ENCODE peak calls at places on chromosomes 4 and X, in six cellular contexts. N is hippocampal formation, W is T-helper 2 cell, Z is tibial artery, V is H4, C is fibroblast of gingiva. T is an unnamed sample.

GRCh38 chr4:32631824-32632223 is 1911.7 kb downstream of the PCDH7 start:
- DNase-seq in V (no peak), Z (no peak), C (no peak), N (no peak), W (no peak), T (no peak)

GRCh38 chr4:155703486-155704227 is 37.0 kb downstream of the GUCY1A1 start:
- DNase-seq in C (no peak), V (no peak), Z (no peak), W (no peak), N (no peak), T (no peak)

GRCh38 chrX:15882704-15883539 is 28.3 kb upstream of the AP1S2 start:
- DNase-seq in V (peak), W (no peak), N (no peak), Z (no peak), C (peak), T (no peak)

GRCh38 chr4:48194986-48195773 is 61.1 kb upstream of the TXK start:
- DNase-seq in V (peak), N (no peak), C (peak), W (peak), Z (no peak), T (no peak)

GRCh38 chr4:26985836-26986235 is 125.2 kb downstream of the STIM2 start:
- DNase-seq in Z (no peak), C (no peak), V (peak), N (no peak), W (peak), T (no peak)

GRCh38 chr4:168028970-168029610 is 63.2 kb upstream of the ANXA10 start:
- DNase-seq in C (no peak), V (no peak), N (no peak), Z (no peak), W (no peak), T (no peak)

GRCh38 chr4:26285272-26285671 is 35.5 kb upstream of the RBPJ start:
- DNase-seq in W (peak), V (no peak), Z (no peak), C (no peak), N (no peak), T (no peak)

GRCh38 chr4:35970366-35970960 is 273.9 kb downstream of the ARAP2 start:
- DNase-seq in N (no peak), V (no peak), C (no peak), Z (no peak), W (no peak), T (no peak)

GRCh38 chr4:7073526-7074390 is 5.9 kb upstream of the GRPEL1 start:
- DNase-seq in C (peak), Z (no peak), V (peak), W (peak), N (no peak), T (no peak)

GRCh38 chr4:15035152-15035551 is 32.9 kb downstream of the CPEB2 start:
- DNase-seq in N (no peak), V (peak), W (peak), C (no peak), Z (no peak), T (no peak)

GRCh38 chrX:15512401-15512965 is 11.9 kb downstream of the BMX start:
- DNase-seq in Z (no peak), W (no peak), N (no peak), C (no peak), V (no peak), T (no peak)

GRCh38 chr4:91028223-91028622 is 901.0 kb downstream of the CCSER1 start:
- DNase-seq in V (no peak), C (no peak), Z (no peak), N (no peak), W (no peak), T (no peak)

GRCh38 chrX:68650491-68650890 is 3.0 kb downstream of the STARD8 start:
- DNase-seq in C (no peak), W (no peak), N (no peak), Z (no peak), V (no peak), T (no peak)

GRCh38 chr4:139900964-139901376 is 235.4 kb downstream of the MGST2 start:
- DNase-seq in V (no peak), Z (no peak), C (no peak), N (no peak), W (no peak), T (no peak)

GRCh38 chrX:39813631-39814246 is 284.0 kb downstream of the BCOR start:
- DNase-seq in V (no peak), C (peak), W (no peak), Z (peak), N (peak), T (peak)

GRCh38 chr4:120007171-120007894 is 59.3 kb downstream of the MAD2L1 start:
- DNase-seq in C (peak), Z (no peak), V (peak), N (no peak), W (peak), T (no peak)

GRCh38 chr4:113844369-113844768 is 82.8 kb upstream of the CAMK2D start:
- DNase-seq in W (no peak), V (no peak), Z (no peak), C (no peak), N (no peak), T (no peak)

GRCh38 chrX:136318895-136319597 is 18.3 kb downstream of the ADGRG4 start:
- DNase-seq in C (no peak), N (no peak), W (no peak), Z (no peak), V (no peak), T (no peak)

GRCh38 chr4:109383823-109384222 is 49.8 kb upstream of the SEC24B start:
- DNase-seq in V (no peak), Z (no peak), N (no peak), C (no peak), W (no peak), T (no peak)

GRCh38 chr4:189613202-189613601 is 327.5 kb upstream of the FRG1 start:
- DNase-seq in C (no peak), Z (no peak), W (no peak), N (no peak), V (no peak), T (no peak)

GRCh38 chrX:143623657-143624056 is 12.2 kb downstream of the SLITRK4 start:
- DNase-seq in W (no peak), C (no peak), Z (no peak), V (no peak), N (no peak), T (no peak)

GRCh38 chrX:41718481-41719245 is 5.3 kb upstream of the GPR82 start:
- DNase-seq in C (no peak), W (no peak), N (peak), Z (no peak), V (no peak), T (no peak)

GRCh38 chrX:135985974-135986312 is 708 bp downstream of the SLC9A6 start:
- DNase-seq in C (no peak), V (no peak), Z (no peak), W (no peak), N (no peak), T (no peak)

GRCh38 chr4:55503164-55503563 is 43.5 kb downstream of the CLOCK start:
- DNase-seq in W (no peak), C (peak), Z (no peak), N (no peak), V (no peak), T (no peak)

GRCh38 chr4:143140696-143141095 is 44.0 kb upstream of the USP38 start:
- DNase-seq in Z (no peak), W (no peak), N (no peak), V (no peak), C (no peak), T (no peak)

GRCh38 chrX:37077646-37078433 is 69.7 kb downstream of the FAM47C start:
- DNase-seq in W (no peak), C (no peak), N (no peak), Z (no peak), V (no peak), T (no peak)